ENCODE peak calls at places on chromosomes 13 and 19, in seven cellular contexts. One of them, this sample, is unnamed.

GRCh38 chr13:99322297-99323103 is 15.3 kb upstream of the GPR183 start:
- DNase-seq in stomach: no peak
- DNase-seq in colonic mucosa: no peak
- DNase-seq in dorsolateral prefrontal cortex: no peak
- DNase-seq in BJ: peak
- DNase-seq in HFFc6: peak
- DNase-seq in mesothelial cell of epicardium: no peak
- DNase-seq in this sample: no peak

GRCh38 chr13:92952161-92952560 is 274.4 kb upstream of the GPC6 start:
- DNase-seq in stomach: no peak
- DNase-seq in colonic mucosa: no peak
- DNase-seq in dorsolateral prefrontal cortex: no peak
- DNase-seq in BJ: no peak
- DNase-seq in HFFc6: no peak
- DNase-seq in mesothelial cell of epicardium: no peak
- DNase-seq in this sample: no peak

GRCh38 chr13:110306340-110306959 is 507 bp downstream of the COL4A1 start:
- DNase-seq in stomach: no peak
- DNase-seq in colonic mucosa: no peak
- DNase-seq in dorsolateral prefrontal cortex: no peak
- DNase-seq in BJ: no peak
- DNase-seq in HFFc6: no peak
- DNase-seq in mesothelial cell of epicardium: no peak
- DNase-seq in this sample: peak

GRCh38 chr19:41547569-41547968 is 28.4 kb upstream of the CEACAM21 start:
- DNase-seq in stomach: no peak
- DNase-seq in colonic mucosa: no peak
- DNase-seq in dorsolateral prefrontal cortex: no peak
- DNase-seq in BJ: no peak
- DNase-seq in HFFc6: no peak
- DNase-seq in mesothelial cell of epicardium: no peak
- DNase-seq in this sample: no peak

GRCh38 chr13:113903361-113903760 is 39.5 kb upstream of the GAS6 start:
- DNase-seq in stomach: peak
- DNase-seq in colonic mucosa: peak
- DNase-seq in dorsolateral prefrontal cortex: no peak
- DNase-seq in BJ: no peak
- DNase-seq in HFFc6: peak
- DNase-seq in mesothelial cell of epicardium: no peak
- DNase-seq in this sample: no peak

GRCh38 chr19:40280608-40281221 is 4.4 kb downstream of the AKT2 start:
- DNase-seq in stomach: peak
- DNase-seq in colonic mucosa: peak
- DNase-seq in dorsolateral prefrontal cortex: no peak
- DNase-seq in BJ: no peak
- DNase-seq in HFFc6: no peak
- DNase-seq in mesothelial cell of epicardium: no peak
- DNase-seq in this sample: no peak

GRCh38 chr19:55256562-55257460 is 2.0 kb downstream of the PPP6R1 start:
- DNase-seq in stomach: no peak
- DNase-seq in colonic mucosa: no peak
- DNase-seq in dorsolateral prefrontal cortex: no peak
- DNase-seq in BJ: no peak
- DNase-seq in HFFc6: no peak
- DNase-seq in mesothelial cell of epicardium: no peak
- DNase-seq in this sample: no peak

GRCh38 chr13:45341034-45341798 is at the start of gene TPT1:
- DNase-seq in stomach: peak
- DNase-seq in colonic mucosa: peak
- DNase-seq in dorsolateral prefrontal cortex: peak
- DNase-seq in BJ: peak
- DNase-seq in HFFc6: peak
- DNase-seq in mesothelial cell of epicardium: peak
- DNase-seq in this sample: peak

GRCh38 chr19:49755956-49756355 is 7.2 kb downstream of the TSKS start:
- DNase-seq in stomach: no peak
- DNase-seq in colonic mucosa: no peak
- DNase-seq in dorsolateral prefrontal cortex: no peak
- DNase-seq in BJ: no peak
- DNase-seq in HFFc6: no peak
- DNase-seq in mesothelial cell of epicardium: no peak
- DNase-seq in this sample: no peak

GRCh38 chr13:85993567-85993966 is 194.3 kb upstream of the SLITRK6 start:
- DNase-seq in stomach: no peak
- DNase-seq in colonic mucosa: no peak
- DNase-seq in dorsolateral prefrontal cortex: no peak
- DNase-seq in BJ: no peak
- DNase-seq in HFFc6: no peak
- DNase-seq in mesothelial cell of epicardium: no peak
- DNase-seq in this sample: no peak

GRCh38 chr13:78786399-78786879 is 127.5 kb upstream of the OBI1 start:
- DNase-seq in stomach: no peak
- DNase-seq in colonic mucosa: no peak
- DNase-seq in dorsolateral prefrontal cortex: no peak
- DNase-seq in BJ: no peak
- DNase-seq in HFFc6: no peak
- DNase-seq in mesothelial cell of epicardium: no peak
- DNase-seq in this sample: no peak

GRCh38 chr13:33497146-33497845 is 211.7 kb upstream of the STARD13 start:
- DNase-seq in stomach: no peak
- DNase-seq in colonic mucosa: no peak
- DNase-seq in dorsolateral prefrontal cortex: no peak
- DNase-seq in BJ: no peak
- DNase-seq in HFFc6: peak
- DNase-seq in mesothelial cell of epicardium: no peak
- DNase-seq in this sample: no peak

GRCh38 chr19:38464421-38465082 is 31.1 kb downstream of the RYR1 start:
- DNase-seq in stomach: no peak
- DNase-seq in colonic mucosa: no peak
- DNase-seq in dorsolateral prefrontal cortex: no peak
- DNase-seq in BJ: no peak
- DNase-seq in HFFc6: no peak
- DNase-seq in mesothelial cell of epicardium: no peak
- DNase-seq in this sample: no peak

GRCh38 chr19:54464044-54464623 is 556 bp upstream of the LENG9 start:
- DNase-seq in stomach: peak
- DNase-seq in colonic mucosa: peak
- DNase-seq in dorsolateral prefrontal cortex: peak
- DNase-seq in BJ: no peak
- DNase-seq in HFFc6: peak
- DNase-seq in mesothelial cell of epicardium: peak
- DNase-seq in this sample: peak

GRCh38 chr19:7789447-7789846 is 26.4 kb downstream of the CLEC4M start:
- DNase-seq in stomach: no peak
- DNase-seq in colonic mucosa: peak
- DNase-seq in dorsolateral prefrontal cortex: no peak
- DNase-seq in BJ: no peak
- DNase-seq in HFFc6: no peak
- DNase-seq in mesothelial cell of epicardium: peak
- DNase-seq in this sample: no peak

GRCh38 chr13:44078806-44079378 is 199.2 kb downstream of the LACC1 start:
- DNase-seq in stomach: no peak
- DNase-seq in colonic mucosa: no peak
- DNase-seq in dorsolateral prefrontal cortex: no peak
- DNase-seq in BJ: no peak
- DNase-seq in HFFc6: no peak
- DNase-seq in mesothelial cell of epicardium: no peak
- DNase-seq in this sample: no peak

GRCh38 chr19:42316223-42317211 is 3.4 kb downstream of the TMEM145 start:
- DNase-seq in stomach: no peak
- DNase-seq in colonic mucosa: no peak
- DNase-seq in dorsolateral prefrontal cortex: peak
- DNase-seq in BJ: no peak
- DNase-seq in HFFc6: peak
- DNase-seq in mesothelial cell of epicardium: no peak
- DNase-seq in this sample: no peak

GRCh38 chr13:27968316-27969072 is 621 bp downstream of the CDX2 start:
- DNase-seq in stomach: peak
- DNase-seq in colonic mucosa: peak
- DNase-seq in dorsolateral prefrontal cortex: no peak
- DNase-seq in BJ: no peak
- DNase-seq in HFFc6: no peak
- DNase-seq in mesothelial cell of epicardium: no peak
- DNase-seq in this sample: no peak

GRCh38 chr13:19927117-19927734 is 31.3 kb upstream of the ZMYM2 start:
- DNase-seq in stomach: no peak
- DNase-seq in colonic mucosa: no peak
- DNase-seq in dorsolateral prefrontal cortex: no peak
- DNase-seq in BJ: peak
- DNase-seq in HFFc6: peak
- DNase-seq in mesothelial cell of epicardium: no peak
- DNase-seq in this sample: no peak

GRCh38 chr19:49614096-49614857 is 23.3 kb downstream of the PRR12 start:
- DNase-seq in stomach: no peak
- DNase-seq in colonic mucosa: no peak
- DNase-seq in dorsolateral prefrontal cortex: no peak
- DNase-seq in BJ: peak
- DNase-seq in HFFc6: peak
- DNase-seq in mesothelial cell of epicardium: no peak
- DNase-seq in this sample: no peak

GRCh38 chr13:32731576-32731975 is 145.3 kb downstream of the PDS5B start:
- DNase-seq in stomach: no peak
- DNase-seq in colonic mucosa: no peak
- DNase-seq in dorsolateral prefrontal cortex: no peak
- DNase-seq in BJ: no peak
- DNase-seq in HFFc6: peak
- DNase-seq in mesothelial cell of epicardium: no peak
- DNase-seq in this sample: no peak

GRCh38 chr13:113992276-113993005 is 18.6 kb upstream of the C13orf46 start:
- DNase-seq in stomach: no peak
- DNase-seq in colonic mucosa: no peak
- DNase-seq in dorsolateral prefrontal cortex: no peak
- DNase-seq in BJ: no peak
- DNase-seq in HFFc6: no peak
- DNase-seq in mesothelial cell of epicardium: no peak
- DNase-seq in this sample: no peak

DNA sequence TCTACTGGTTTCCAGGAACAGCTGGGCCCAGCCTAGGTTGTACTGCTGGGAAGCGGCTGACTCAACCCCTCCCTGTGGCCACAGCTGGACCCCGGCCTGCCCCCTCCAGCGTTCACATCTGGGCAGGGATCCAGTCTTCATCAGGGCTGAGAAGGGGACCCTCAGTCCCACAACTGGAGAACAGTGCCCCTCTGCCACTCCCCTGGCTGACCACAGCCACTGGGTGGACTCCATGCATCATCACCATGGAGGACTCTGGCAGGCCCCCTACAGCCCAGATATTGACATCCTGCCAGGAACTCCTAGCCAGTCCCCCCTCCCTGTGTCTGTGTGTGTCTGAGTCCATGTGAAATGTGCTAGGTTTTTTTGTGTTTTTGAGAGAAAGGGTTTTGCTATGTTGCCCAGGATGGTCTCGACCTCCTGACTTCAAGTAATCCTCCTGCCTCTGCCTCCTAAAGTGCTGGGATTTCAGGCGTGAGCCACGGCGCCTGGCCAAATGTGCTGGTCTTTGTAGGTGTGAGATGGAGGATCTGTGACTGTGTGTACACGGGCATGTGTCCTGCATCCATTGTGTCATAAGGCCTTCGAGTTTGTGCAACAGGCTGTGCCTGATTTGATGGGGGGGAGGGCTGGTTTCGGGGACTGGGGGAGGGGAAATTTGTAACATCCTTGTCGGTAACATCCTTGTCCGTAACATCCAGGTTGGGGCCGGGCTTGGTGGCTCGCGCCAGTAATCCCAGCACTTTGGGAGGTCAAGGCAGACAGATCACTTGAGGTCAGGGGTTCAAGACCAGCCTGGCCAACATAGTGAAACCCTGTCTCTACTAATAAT is 4.0 kb upstream of the HOOK2 start:
- DNase-seq in stomach: no peak
- DNase-seq in colonic mucosa: peak
- DNase-seq in dorsolateral prefrontal cortex: no peak
- DNase-seq in BJ: no peak
- DNase-seq in HFFc6: no peak
- DNase-seq in mesothelial cell of epicardium: no peak
- DNase-seq in this sample: peak
- TF ChIP-seq CTCF in stomach: no peak
- TF ChIP-seq CTCF in colonic mucosa: no peak
- TF ChIP-seq CTCF in dorsolateral prefrontal cortex: no peak
- TF ChIP-seq CTCF in BJ: no peak
- TF ChIP-seq CTCF in HFFc6: peak
- TF ChIP-seq CTCF in mesothelial cell of epicardium: no peak
- TF ChIP-seq CTCF in this sample: no peak

DNA sequence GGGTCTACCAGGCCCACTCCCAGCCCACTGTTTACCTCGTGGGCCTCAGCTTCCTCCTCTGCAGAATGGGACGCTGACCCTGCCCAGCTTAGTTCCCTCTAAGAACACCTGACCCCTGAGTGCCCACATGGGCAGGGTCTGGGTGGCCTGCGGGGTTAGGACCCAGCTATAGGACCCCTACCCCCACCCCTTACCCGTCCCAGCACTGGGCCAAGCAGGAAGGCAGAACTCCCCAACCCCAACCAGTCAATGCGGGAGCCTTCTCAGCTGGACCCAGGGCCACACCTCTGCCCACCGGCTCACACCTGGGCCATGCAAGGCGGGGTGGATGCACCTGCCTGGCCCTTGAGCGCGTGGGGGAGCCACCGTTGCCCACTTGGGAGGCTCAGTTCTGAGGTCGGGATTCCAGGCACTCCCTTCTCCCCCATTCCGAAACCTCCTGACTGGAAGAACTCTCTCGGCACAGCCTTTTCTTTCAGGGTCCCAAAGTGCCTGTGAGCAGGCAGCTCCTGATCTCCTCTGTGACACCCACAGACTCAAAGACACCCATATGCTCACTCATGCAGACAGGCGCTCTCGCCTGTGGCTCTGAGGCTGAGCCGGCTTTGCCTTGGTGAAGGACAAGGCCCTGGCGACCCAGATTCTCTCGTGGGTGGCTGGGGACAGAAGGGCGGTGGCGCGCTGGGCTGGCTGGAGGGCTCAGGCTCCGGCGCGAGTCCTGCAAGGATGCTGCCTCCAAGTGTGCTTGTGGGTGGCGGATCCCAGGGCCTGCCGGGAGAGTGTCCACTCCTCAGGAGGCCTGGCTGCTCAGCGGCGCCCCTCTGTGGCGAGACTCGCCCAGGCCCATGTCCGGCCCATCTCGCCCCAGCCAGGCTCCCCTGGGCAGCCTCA is 27.9 kb upstream of the PARP4 start:
- DNase-seq in stomach: no peak
- DNase-seq in colonic mucosa: peak
- DNase-seq in dorsolateral prefrontal cortex: no peak
- DNase-seq in BJ: no peak
- DNase-seq in HFFc6: no peak
- DNase-seq in mesothelial cell of epicardium: no peak
- DNase-seq in this sample: peak
- TF ChIP-seq CTCF in stomach: no peak
- TF ChIP-seq CTCF in colonic mucosa: no peak
- TF ChIP-seq CTCF in dorsolateral prefrontal cortex: no peak
- TF ChIP-seq CTCF in BJ: no peak
- TF ChIP-seq CTCF in HFFc6: peak
- TF ChIP-seq CTCF in mesothelial cell of epicardium: no peak
- TF ChIP-seq CTCF in this sample: peak

GRCh38 chr19:45275370-45275971 is 24.4 kb downstream of the MARK4 start:
- DNase-seq in stomach: no peak
- DNase-seq in colonic mucosa: no peak
- DNase-seq in dorsolateral prefrontal cortex: no peak
- DNase-seq in BJ: no peak
- DNase-seq in HFFc6: no peak
- DNase-seq in mesothelial cell of epicardium: no peak
- DNase-seq in this sample: no peak
- TF ChIP-seq CTCF in stomach: no peak
- TF ChIP-seq CTCF in colonic mucosa: no peak
- TF ChIP-seq CTCF in dorsolateral prefrontal cortex: no peak
- TF ChIP-seq CTCF in BJ: no peak
- TF ChIP-seq CTCF in HFFc6: no peak
- TF ChIP-seq CTCF in mesothelial cell of epicardium: no peak
- TF ChIP-seq CTCF in this sample: no peak

GRCh38 chr19:45161715-45162463 is 1.1 kb upstream of the NKPD1 start:
- DNase-seq in stomach: peak
- DNase-seq in colonic mucosa: no peak
- DNase-seq in dorsolateral prefrontal cortex: no peak
- DNase-seq in BJ: no peak
- DNase-seq in HFFc6: no peak
- DNase-seq in mesothelial cell of epicardium: no peak
- DNase-seq in this sample: peak
- TF ChIP-seq CTCF in stomach: no peak
- TF ChIP-seq CTCF in colonic mucosa: no peak
- TF ChIP-seq CTCF in dorsolateral prefrontal cortex: no peak
- TF ChIP-seq CTCF in BJ: peak
- TF ChIP-seq CTCF in HFFc6: peak
- TF ChIP-seq CTCF in mesothelial cell of epicardium: peak
- TF ChIP-seq CTCF in this sample: peak

This sample was measured in neural crest cell.